ENCODE peak calls at places on chromosomes 2 and 18, in five cellular contexts. One of them, this sample, is unnamed.

GRCh38 chr18:32373995-32374394 is 96.7 kb downstream of the GAREM1 start:
- DNase-seq in T follicular helper cell: no peak
- DNase-seq in body of pancreas: peak
- DNase-seq in sigmoid colon: no peak
- DNase-seq in glutamatergic neuron: no peak
- DNase-seq in this sample: peak

GRCh38 chr18:34370704-34371405 is 146.1 kb upstream of the NOL4 start:
- DNase-seq in T follicular helper cell: no peak
- DNase-seq in glutamatergic neuron: no peak
- DNase-seq in body of pancreas: no peak
- DNase-seq in sigmoid colon: no peak
- DNase-seq in this sample: no peak

GRCh38 chr18:50162486-50163304 is 32.3 kb downstream of the MYO5B start:
- DNase-seq in body of pancreas: no peak
- DNase-seq in T follicular helper cell: no peak
- DNase-seq in glutamatergic neuron: no peak
- DNase-seq in sigmoid colon: no peak
- DNase-seq in this sample: no peak

GRCh38 chr2:216635171-216635570 is 2.0 kb downstream of the IGFBP2 start:
- DNase-seq in body of pancreas: no peak
- DNase-seq in sigmoid colon: no peak
- DNase-seq in glutamatergic neuron: no peak
- DNase-seq in T follicular helper cell: no peak
- DNase-seq in this sample: no peak

GRCh38 chr2:104790100-104790811 is 63.7 kb upstream of the POU3F3 start:
- DNase-seq in sigmoid colon: no peak
- DNase-seq in T follicular helper cell: no peak
- DNase-seq in glutamatergic neuron: peak
- DNase-seq in body of pancreas: no peak
- DNase-seq in this sample: no peak

GRCh38 chr2:73293534-73294171 is at the start of gene EGR4:
- DNase-seq in body of pancreas: peak
- DNase-seq in glutamatergic neuron: peak
- DNase-seq in sigmoid colon: peak
- DNase-seq in T follicular helper cell: peak
- DNase-seq in this sample: peak

GRCh38 chr2:21288732-21289506 is 165.2 kb downstream of the TDRD15 start:
- DNase-seq in glutamatergic neuron: no peak
- DNase-seq in sigmoid colon: no peak
- DNase-seq in body of pancreas: no peak
- DNase-seq in T follicular helper cell: no peak
- DNase-seq in this sample: no peak

GRCh38 chr2:241911551-241911950 is 42.0 kb downstream of the RTP5 start:
- DNase-seq in sigmoid colon: no peak
- DNase-seq in glutamatergic neuron: no peak
- DNase-seq in T follicular helper cell: no peak
- DNase-seq in body of pancreas: no peak
- DNase-seq in this sample: no peak

GRCh38 chr2:30871980-30872789 is 64.9 kb upstream of the CAPN13 start:
- DNase-seq in sigmoid colon: no peak
- DNase-seq in body of pancreas: no peak
- DNase-seq in glutamatergic neuron: no peak
- DNase-seq in T follicular helper cell: no peak
- DNase-seq in this sample: no peak

GRCh38 chr2:28224648-28225471 is 167.8 kb upstream of the FOSL2 start:
- DNase-seq in glutamatergic neuron: no peak
- DNase-seq in T follicular helper cell: no peak
- DNase-seq in body of pancreas: no peak
- DNase-seq in sigmoid colon: no peak
- DNase-seq in this sample: peak

GRCh38 chr2:94970353-94970752 is 55.2 kb upstream of the MAL start:
- DNase-seq in T follicular helper cell: no peak
- DNase-seq in glutamatergic neuron: no peak
- DNase-seq in body of pancreas: no peak
- DNase-seq in sigmoid colon: no peak
- DNase-seq in this sample: no peak

GRCh38 chr2:202758638-202759037 is 112.9 kb downstream of the ICA1L start:
- DNase-seq in T follicular helper cell: no peak
- DNase-seq in body of pancreas: no peak
- DNase-seq in sigmoid colon: no peak
- DNase-seq in glutamatergic neuron: no peak
- DNase-seq in this sample: no peak

GRCh38 chr18:59918320-59918755 is 18.5 kb downstream of the PMAIP1 start:
- DNase-seq in body of pancreas: no peak
- DNase-seq in glutamatergic neuron: peak
- DNase-seq in sigmoid colon: peak
- DNase-seq in T follicular helper cell: no peak
- DNase-seq in this sample: peak